ENCODE peak calls at places on chromosomes 7 and 10, in eight cellular contexts. D is iPS-NIHi11, T is coronary artery, C is NCI-H82, W is A549, R is amygdala, Y is BJ, P is AG04449. G is an unnamed sample.
A peak's percentile ranks its signal among the peaks of the same experiment; 100 is the strongest.

GRCh38 chr7:12623885-12624498 is 53.5 kb downstream of the SCIN start:
- DNase-seq in D (peak; percentile 29), Y (no peak), R (no peak), T (no peak), P (no peak), W (peak; percentile 35), C (peak; percentile 36), G (no peak)

GRCh38 chr7:116633131-116633988 is 38.6 kb upstream of the MET start:
- DNase-seq in P (no peak), D (no peak), Y (no peak), C (no peak), R (no peak), T (no peak), W (no peak), G (no peak)

GRCh38 chr7:28990200-28990960 is 32.2 kb upstream of the TRIL start:
- DNase-seq in D (no peak), C (peak; percentile 47), Y (no peak), T (no peak), P (peak; percentile 29), R (no peak), W (no peak), G (peak; percentile 20)

GRCh38 chr7:111591-111990 is 80.8 kb upstream of the FAM20C start:
- DNase-seq in R (no peak), D (no peak), Y (no peak), C (no peak), W (no peak), P (no peak), T (no peak), G (no peak)

GRCh38 chr7:141945356-141945755 is 1.4 kb downstream of the CLEC5A start:
- DNase-seq in D (no peak), T (no peak), R (no peak), W (no peak), Y (no peak), C (no peak), P (no peak), G (no peak)

GRCh38 chr7:108073305-108074070 is 56.7 kb downstream of the LAMB4 start:
- DNase-seq in Y (no peak), R (no peak), D (no peak), T (no peak), W (no peak), P (no peak), C (peak; percentile 97), G (no peak)

GRCh38 chr7:22316914-22317313 is 40.0 kb downstream of the RAPGEF5 start:
- DNase-seq in D (no peak), P (no peak), C (no peak), W (no peak), Y (no peak), R (no peak), T (no peak), G (no peak)

GRCh38 chr7:14748461-14748860 is 154.1 kb downstream of the DGKB start:
- DNase-seq in Y (peak; percentile 51), C (peak; percentile 4), P (peak; percentile 28), R (no peak), W (no peak), D (no peak), T (no peak), G (no peak)

GRCh38 chr10:49001402-49001801 is 61.8 kb upstream of the LRRC18 start:
- DNase-seq in W (peak; percentile 13), Y (no peak), C (peak; percentile 4), R (no peak), P (no peak), D (peak; percentile 75), T (peak; percentile 68), G (peak; percentile 53)

GRCh38 chr10:28754930-28755718 is 77.8 kb downstream of the BAMBI start:
- DNase-seq in D (no peak), C (no peak), T (no peak), Y (no peak), R (no peak), P (no peak), W (peak; percentile 37), G (no peak)

GRCh38 chr7:158567153-158567603 is 20.4 kb downstream of the PTPRN2 start:
- DNase-seq in D (no peak), C (no peak), R (no peak), W (no peak), P (no peak), T (no peak), Y (no peak), G (no peak)